ENCODE peak calls at places on chromosomes 6 and 20, in eight cellular contexts. L is transverse colon; H is GM20000; F is stimulated activated CD4-positive, alpha-beta T cell treated with anti-CD3 and anti-CD28 coated beads, Interleukin-4, amount 100 ng/mL, for 48 hours; K is HFFc6; J is foreskin melanocyte; X is dermis blood vessel endothelial cell; T is nucleus accumbens. G is an unnamed sample.

GRCh38 chr6:164183556-164184123 is 769.1 kb downstream of the QKI start:
- DNase-seq in L (no peak), H (no peak), F (no peak), K (no peak), J (no peak), X (no peak), T (no peak), G (no peak)

GRCh38 chr6:148261470-148261869 is 81.2 kb upstream of the SASH1 start:
- DNase-seq in L (no peak), H (no peak), F (no peak), K (no peak), J (no peak), X (no peak), T (no peak), G (no peak)

GRCh38 chr6:110664933-110665332 is 150.3 kb downstream of the CDK19 start:
- DNase-seq in L (no peak), H (peak; percentile 26), F (no peak), K (peak; percentile 55), J (no peak), X (no peak), T (no peak), G (no peak)

GRCh38 chr6:118986312-118986711 is 51.4 kb upstream of the MCM9 start:
- DNase-seq in L (no peak), H (no peak), F (no peak), K (no peak), J (no peak), X (no peak), T (no peak), G (no peak)

GRCh38 chr20:23159256-23159922 is 73.3 kb upstream of the CD93 start:
- DNase-seq in L (no peak), H (no peak), F (no peak), K (no peak), J (no peak), X (no peak), T (no peak), G (no peak)

GRCh38 chr6:169831450-169832246 is 80.2 kb downstream of the ERMARD start:
- DNase-seq in L (peak; percentile 72), H (peak; percentile 83), F (peak; percentile 76), K (no peak), J (peak; percentile 42), X (peak; percentile 88), T (peak; percentile 37), G (peak; percentile 34)

GRCh38 chr6:34489229-34489805 is 23.4 kb downstream of the PACSIN1 start:
- DNase-seq in L (no peak), H (no peak), F (no peak), K (no peak), J (no peak), X (no peak), T (no peak), G (no peak)

GRCh38 chr20:50774515-50774914 is 20.3 kb upstream of the BCAS4 start:
- DNase-seq in L (no peak), H (no peak), F (no peak), K (no peak), J (no peak), X (no peak), T (no peak), G (no peak)

GRCh38 chr6:152897807-152898399 is 84.9 kb downstream of the FBXO5 start:
- DNase-seq in L (peak; percentile 60), H (peak; percentile 66), F (peak; percentile 75), K (peak; percentile 62), J (peak; percentile 44), X (peak; percentile 80), T (peak; percentile 18), G (peak; percentile 59)

GRCh38 chr6:37033255-37033654 is 27.8 kb downstream of the FGD2 start:
- DNase-seq in L (no peak), H (no peak), F (no peak), K (no peak), J (no peak), X (no peak), T (no peak), G (no peak)

GRCh38 chr20:38167851-38168760 is 3.0 kb upstream of the TGM2 start:
- DNase-seq in L (peak; percentile 55), H (no peak), F (no peak), K (peak; percentile 82), J (no peak), X (peak; percentile 92), T (no peak), G (peak; percentile 90)

GRCh38 chr20:4973330-4974097 is 27.8 kb downstream of the SLC23A2 start:
- DNase-seq in L (peak; percentile 51), H (peak; percentile 70), F (peak; percentile 16), K (peak; percentile 83), J (peak; percentile 98), X (peak; percentile 86), T (no peak), G (peak; percentile 61)

GRCh38 chr6:37259191-37259590 is 1.2 kb upstream of the TMEM217 start:
- DNase-seq in L (no peak), H (no peak), F (no peak), K (no peak), J (no peak), X (peak; percentile 88), T (no peak), G (peak; percentile 59)

GRCh38 chr6:56755040-56755439 is 112.4 kb upstream of the DST start:
- DNase-seq in L (no peak), H (no peak), F (no peak), K (no peak), J (no peak), X (no peak), T (no peak), G (no peak)

GRCh38 chr6:22827760-22828159 is 258.4 kb downstream of the HDGFL1 start:
- DNase-seq in L (no peak), H (no peak), F (no peak), K (peak; percentile 3), J (no peak), X (no peak), T (no peak), G (no peak)